ENCODE peak calls at places on chromosomes 2 and 18, in ten cellular contexts. B, C, Z, N, J, G, S, L, T and I are unnamed samples.

GRCh38 chr18:56977771-56978170 is 169.1 kb upstream of the BOD1L2 start:
- DNase-seq in C (no peak), G (no peak), S (no peak), T (no peak), B (no peak), N (no peak), L (no peak), J (no peak), Z (no peak), I (no peak)

GRCh38 chr2:229712125-229712524 is 2.2 kb downstream of the DNER start:
- DNase-seq in G (no peak), T (peak; percentile 33), B (no peak), C (no peak), S (no peak), L (no peak), Z (peak; percentile 23), J (peak; percentile 20), N (no peak), I (no peak)

GRCh38 chr18:69233465-69234054 is 167.1 kb upstream of the DOK6 start:
- DNase-seq in L (no peak), T (peak; percentile 5), C (no peak), N (no peak), G (no peak), S (no peak), B (no peak), Z (peak; percentile 20), J (no peak), I (no peak)

GRCh38 chr18:10923671-10924070 is 225.7 kb downstream of the PIEZO2 start:
- DNase-seq in T (peak; percentile 63), N (no peak), G (no peak), Z (peak; percentile 42), J (no peak), C (no peak), L (no peak), B (no peak), S (no peak), I (no peak)

GRCh38 chr2:162153608-162154224 is 1.7 kb upstream of the GCG start:
- DNase-seq in Z (peak; percentile 49), T (peak; percentile 56), C (peak; percentile 40), L (peak; percentile 72), J (peak; percentile 25), S (no peak), G (no peak), B (peak; percentile 35), N (peak; percentile 42), I (peak; percentile 12)

GRCh38 chr2:109655287-109655686 is 41.1 kb downstream of the SOWAHC start:
- DNase-seq in B (no peak), G (no peak), J (no peak), S (no peak), Z (no peak), T (no peak), C (no peak), N (no peak), L (no peak), I (no peak)

GRCh38 chr2:45651415-45652089 is at the start of gene PRKCE:
- DNase-seq in N (peak; percentile 59), S (peak; percentile 52), T (peak; percentile 22), C (no peak), G (peak; percentile 77), B (peak; percentile 17), J (peak; percentile 44), L (peak; percentile 45), Z (no peak), I (no peak)

GRCh38 chr2:104250635-104251034 is 603.3 kb upstream of the POU3F3 start:
- DNase-seq in S (no peak), L (no peak), J (no peak), Z (no peak), G (no peak), T (no peak), C (no peak), B (no peak), N (no peak), I (no peak)

GRCh38 chr2:219987830-219988229 is 360.4 kb downstream of the SLC4A3 start:
- DNase-seq in N (no peak), J (no peak), S (no peak), C (no peak), T (peak; percentile 98), Z (peak; percentile 93), G (no peak), L (peak; percentile 96), B (peak; percentile 97), I (no peak)

GRCh38 chr2:46493241-46493970 is 14.0 kb downstream of the TMEM247 start:
- DNase-seq in T (peak; percentile 78), N (no peak), C (no peak), L (peak; percentile 80), J (no peak), B (peak; percentile 58), S (no peak), Z (peak; percentile 82), G (no peak), I (peak; percentile 44)

GRCh38 chr2:33153008-33153407 is 206.3 kb downstream of the LTBP1 start:
- DNase-seq in S (no peak), L (no peak), J (no peak), B (peak; percentile 57), N (no peak), Z (peak; percentile 75), C (no peak), G (no peak), T (peak; percentile 91), I (no peak)

GRCh38 chr2:42337356-42337820 is 23.6 kb downstream of the COX7A2L start:
- DNase-seq in N (no peak), C (no peak), J (no peak), T (no peak), Z (no peak), B (peak; percentile 34), G (no peak), S (no peak), L (no peak), I (no peak)

GRCh38 chr2:85854166-85854509 is 34.7 kb downstream of the ST3GAL5 start:
- DNase-seq in L (no peak), C (no peak), T (no peak), N (no peak), S (no peak), B (no peak), Z (no peak), G (no peak), J (no peak), I (no peak)

GRCh38 chr18:58694720-58695468 is 23.6 kb downstream of the MALT1 start:
- DNase-seq in Z (no peak), J (no peak), S (no peak), B (no peak), L (no peak), G (no peak), N (no peak), T (no peak), C (no peak), I (no peak)

GRCh38 chr2:904243-905024 is 46.2 kb upstream of the SNTG2 start:
- DNase-seq in C (no peak), N (no peak), T (no peak), B (no peak), S (no peak), G (no peak), L (no peak), Z (no peak), J (no peak), I (no peak)

GRCh38 chr2:156399224-156399949 is 36.8 kb upstream of the GPD2 start:
- DNase-seq in S (no peak), B (no peak), T (peak; percentile 78), G (peak; percentile 55), J (peak; percentile 55), N (no peak), C (no peak), L (no peak), Z (peak; percentile 62), I (no peak)

GRCh38 chr2:196702641-196703040 is 63.1 kb downstream of the CCDC150 start:
- DNase-seq in N (no peak), J (no peak), L (peak; percentile 14), T (no peak), B (no peak), S (no peak), G (no peak), Z (no peak), C (no peak), I (no peak)

GRCh38 chr2:240957656-240958365 is 40.6 kb upstream of the SNED1 start:
- DNase-seq in S (no peak), T (no peak), Z (no peak), C (no peak), L (no peak), N (no peak), B (no peak), G (no peak), J (peak; percentile 25), I (no peak)

GRCh38 chr2:68839260-68839833 is 31.9 kb downstream of the BMP10 start:
- DNase-seq in S (no peak), B (no peak), J (no peak), Z (no peak), N (no peak), G (no peak), C (no peak), T (no peak), L (peak; percentile 47), I (no peak)

GRCh38 chr2:205868773-205869333 is 186.6 kb downstream of the NRP2 start:
- DNase-seq in Z (peak; percentile 61), N (no peak), T (peak; percentile 95), B (peak; percentile 68), G (no peak), C (no peak), S (no peak), L (peak; percentile 85), J (no peak), I (no peak)

GRCh38 chr18:56770873-56771272 is 119.7 kb downstream of the WDR7 start:
- DNase-seq in Z (peak; percentile 48), T (peak; percentile 52), L (no peak), B (no peak), J (no peak), C (no peak), G (no peak), N (no peak), S (no peak), I (no peak)

GRCh38 chr2:241091734-241092445 is 10.2 kb downstream of the MTERF4 start:
- DNase-seq in T (no peak), C (no peak), S (no peak), N (no peak), Z (no peak), B (no peak), J (no peak), L (no peak), G (no peak), I (no peak)

GRCh38 chr2:152176113-152176714 is 651 bp upstream of the STAM2 start:
- DNase-seq in S (no peak), J (no peak), T (peak; percentile 33), L (no peak), B (peak; percentile 23), N (no peak), G (no peak), Z (peak; percentile 38), C (no peak), I (no peak)

GRCh38 chr2:38740851-38741541 is 10.2 kb downstream of the SRSF7 start:
- DNase-seq in C (no peak), T (peak; percentile 44), Z (peak; percentile 53), J (peak; percentile 74), B (no peak), S (no peak), N (no peak), G (no peak), L (peak; percentile 35), I (no peak)

GRCh38 chr18:77984178-77984577 is 734.5 kb downstream of the GALR1 start:
- DNase-seq in L (no peak), N (no peak), Z (no peak), T (no peak), G (no peak), B (no peak), C (no peak), S (no peak), J (no peak), I (no peak)

GRCh38 chr2:125745514-125745913 is 910.4 kb upstream of the GYPC start:
- DNase-seq in L (no peak), G (no peak), T (peak; percentile 1), S (no peak), Z (no peak), J (peak; percentile 4), C (peak; percentile 24), B (peak; percentile 1), N (no peak), I (no peak)

GRCh38 chr2:212814941-212815340 is 276.3 kb upstream of the ERBB4 start:
- DNase-seq in S (no peak), L (no peak), J (no peak), Z (no peak), C (peak; percentile 37), T (no peak), B (no peak), G (no peak), N (no peak), I (no peak)